ENCODE peak calls at places on chromosomes 1 and 21, in four cellular contexts. I is stomach, S is psoas muscle, M is Calu3. Z is an unnamed sample.

GRCh38 chr1:2194898-2195673 is 514 bp upstream of the FAAP20 start:
- DNase-seq in I (peak), S (peak), M (peak), Z (peak)

GRCh38 chr1:109425391-109425790 is 857 bp downstream of the PSMA5 start:
- DNase-seq in I (no peak), S (no peak), M (no peak), Z (no peak)

GRCh38 chr1:232456720-232457119 is 173.2 kb downstream of the SIPA1L2 start:
- DNase-seq in I (no peak), S (no peak), M (no peak), Z (no peak)

GRCh38 chr1:41890841-41891311 is 27.8 kb downstream of the HIVEP3 start:
- DNase-seq in I (peak), S (peak), M (no peak), Z (no peak)

GRCh38 chr1:160862151-160863061 is at the start of gene CD244:
- DNase-seq in I (peak), S (no peak), M (no peak), Z (no peak)

GRCh38 chr1:227369102-227369760 is 50.9 kb upstream of the CDC42BPA start:
- DNase-seq in I (no peak), S (no peak), M (no peak), Z (no peak)

GRCh38 chr1:239951518-239952130 is 140.1 kb upstream of the FMN2 start:
- DNase-seq in I (peak), S (no peak), M (peak), Z (peak)

GRCh38 chr1:89966666-89967065 is 28.2 kb upstream of the ZNF326 start:
- DNase-seq in I (no peak), S (no peak), M (no peak), Z (no peak)

GRCh38 chr1:98053471-98054366 is 132.9 kb upstream of the DPYD start:
- DNase-seq in I (peak), S (peak), M (peak), Z (no peak)

GRCh38 chr1:26554781-26555180 is 25.2 kb downstream of the RPS6KA1 start:
- DNase-seq in I (no peak), S (no peak), M (no peak), Z (no peak)

GRCh38 chr1:45012639-45013278 is 705 bp downstream of the UROD start:
- DNase-seq in I (peak), S (peak), M (peak), Z (peak)

GRCh38 chr1:18597159-18598042 is 33.2 kb upstream of the PAX7 start:
- DNase-seq in I (peak), S (peak), M (peak), Z (peak)

GRCh38 chr1:202131956-202132821 is 9.5 kb downstream of the GPR37L1 start:
- DNase-seq in I (peak), S (peak), M (peak), Z (peak)

GRCh38 chr1:166952002-166952746 is 23.2 kb downstream of the ILDR2 start:
- DNase-seq in I (no peak), S (no peak), M (no peak), Z (no peak)

GRCh38 chr1:168609133-168609715 is 32.8 kb downstream of the XCL1 start:
- DNase-seq in I (no peak), S (peak), M (no peak), Z (no peak)

GRCh38 chr1:12111741-12112140 is 48.6 kb downstream of the TNFRSF8 start:
- DNase-seq in I (no peak), S (no peak), M (no peak), Z (no peak)

GRCh38 chr1:13642306-13643004 is 57.5 kb upstream of the PRDM2 start:
- DNase-seq in I (no peak), S (no peak), M (no peak), Z (no peak)

GRCh38 chr21:41213081-41213480 is 45.1 kb downstream of the BACE2 start:
- DNase-seq in I (no peak), S (no peak), M (no peak), Z (no peak)

GRCh38 chr1:3347257-3348020 is 107.0 kb upstream of the ARHGEF16 start:
- DNase-seq in I (peak), S (no peak), M (no peak), Z (no peak)

GRCh38 chr1:78003070-78003751 is 1.5 kb upstream of the DNAJB4 start:
- DNase-seq in I (no peak), S (no peak), M (no peak), Z (no peak)

GRCh38 chr1:58204284-58204683 is 342.2 kb downstream of the OMA1 start:
- DNase-seq in I (no peak), S (no peak), M (no peak), Z (no peak)

GRCh38 chr1:231636157-231636556 is 9.6 kb downstream of the DISC1 start:
- DNase-seq in I (no peak), S (no peak), M (no peak), Z (no peak)

GRCh38 chr1:11478571-11479374 is at the start of gene DISP3:
- DNase-seq in I (peak), S (peak), M (peak), Z (peak)

GRCh38 chr1:169312084-169312954 is 55.3 kb downstream of the NME7 start:
- DNase-seq in I (no peak), S (no peak), M (peak), Z (no peak)

GRCh38 chr1:70401974-70402373 is 9.1 kb upstream of the CTH start:
- DNase-seq in I (no peak), S (no peak), M (no peak), Z (no peak)

GRCh38 chr1:209432443-209432825 is 151.1 kb upstream of the CAMK1G start:
- DNase-seq in I (no peak), S (no peak), M (no peak), Z (no peak)

GRCh38 chr21:35191128-35191527 is 142.0 kb upstream of the RUNX1 start:
- DNase-seq in I (no peak), S (no peak), M (no peak), Z (no peak)

GRCh38 chr21:28410264-28410663 is 582.4 kb downstream of the LTN1 start:
- DNase-seq in I (no peak), S (no peak), M (no peak), Z (no peak)

GRCh38 chr1:31201871-31202270 is 37.8 kb downstream of the NKAIN1 start:
- DNase-seq in I (no peak), S (no peak), M (no peak), Z (no peak)

GRCh38 chr21:26842300-26842699 is 2.9 kb downstream of the ADAMTS1 start:
- DNase-seq in I (no peak), S (no peak), M (no peak), Z (no peak)

GRCh38 chr1:184806296-184806721 is 51.7 kb upstream of the EDEM3 start:
- DNase-seq in I (no peak), S (no peak), M (no peak), Z (no peak)
- TF ChIP-seq CTCF in I (no peak), S (no peak), M (no peak), Z (no peak)

GRCh38 chr1:117754061-117754969 is 148.5 kb downstream of the TENT5C start:
- DNase-seq in I (peak), S (no peak), M (peak), Z (peak)

GRCh38 chr1:117760069-117760468 is 154.2 kb downstream of the TENT5C start:
- DNase-seq in I (no peak), S (no peak), M (no peak), Z (no peak)

GRCh38 chr1:117758444-117759316 is 152.8 kb downstream of the TENT5C start:
- DNase-seq in I (peak), S (peak), M (peak), Z (peak)

GRCh38 chr1:117757668-117758067 is 151.8 kb downstream of the TENT5C start:
- DNase-seq in I (no peak), S (no peak), M (no peak), Z (no peak)

DNA sequence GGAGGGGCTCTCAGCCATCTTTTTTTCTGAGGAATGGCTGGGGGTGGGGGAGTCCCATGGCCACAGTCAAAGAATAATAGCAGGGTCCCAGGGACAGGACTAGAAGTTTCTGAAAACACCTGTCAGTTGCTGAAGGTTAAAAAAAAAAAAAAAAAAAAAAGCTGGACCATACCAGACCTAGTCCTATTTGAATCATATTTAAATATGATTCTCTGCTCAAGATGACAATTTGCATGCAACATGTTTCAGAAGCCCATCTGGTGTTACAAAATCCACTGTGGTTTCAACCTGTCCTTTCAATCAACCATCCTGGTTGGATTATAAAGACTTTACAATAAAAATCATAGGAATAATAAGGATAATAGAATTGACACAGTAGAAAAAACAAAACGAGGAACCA is 153.7 kb downstream of the TENT5C start:
- DNase-seq in I (no peak), S (no peak), M (no peak), Z (no peak)
- TF ChIP-seq CTCF in I (no peak), S (no peak), M (no peak), Z (no peak)

DNA sequence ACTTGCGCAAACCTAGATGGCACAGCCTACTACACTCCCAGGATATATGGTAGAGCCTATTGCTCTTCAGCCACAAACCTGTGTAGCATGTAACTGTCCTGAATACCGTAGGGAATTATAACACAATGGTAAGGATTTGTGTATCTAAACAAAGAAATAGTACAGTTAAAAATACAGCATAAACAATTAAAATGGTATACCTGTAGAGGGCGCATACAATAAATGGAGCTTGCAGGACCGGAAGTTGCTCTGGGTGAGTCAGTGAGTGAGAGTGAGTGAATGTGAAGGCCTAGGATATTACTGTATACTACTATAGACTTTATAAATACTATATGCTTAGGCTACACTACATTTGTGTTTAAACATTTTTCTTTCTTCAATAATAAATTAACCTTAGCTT is 99.3 kb downstream of the PLD5 start:
- DNase-seq in I (no peak), S (no peak), M (no peak), Z (no peak)
- TF ChIP-seq CTCF in I (no peak), S (no peak), M (no peak), Z (no peak)

DNA sequence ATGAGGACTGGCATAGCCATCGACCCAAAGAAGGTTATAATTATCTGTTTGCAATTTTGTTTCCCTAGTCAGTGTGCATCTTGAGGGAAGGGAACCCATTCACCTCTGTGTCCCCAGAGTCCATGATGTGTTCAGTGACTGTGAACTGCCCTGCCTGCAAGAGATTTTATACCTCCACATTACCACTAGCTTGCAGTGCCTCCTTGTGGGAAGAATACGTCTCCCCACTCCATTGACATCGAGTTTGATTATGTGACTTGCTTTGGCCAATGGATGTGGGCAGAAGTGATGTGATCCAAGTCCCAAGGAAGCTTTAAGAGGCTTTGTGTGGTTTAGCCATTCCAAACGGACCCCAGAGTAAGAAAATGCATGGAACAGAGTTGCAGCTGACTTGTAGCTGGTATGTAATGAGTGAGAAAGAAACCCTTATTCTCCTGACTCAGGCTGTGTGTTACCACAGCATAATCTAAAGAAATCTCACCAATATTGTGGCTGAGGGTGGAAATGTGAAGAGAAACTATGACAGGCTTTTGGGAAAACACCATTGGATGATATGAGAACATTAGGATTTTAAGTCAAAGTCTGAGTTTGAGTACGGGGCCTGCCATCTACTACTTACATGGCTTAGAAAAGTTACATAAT is 47.8 kb upstream of the NRDC start:
- DNase-seq in I (no peak), S (no peak), M (no peak), Z (no peak)
- TF ChIP-seq CTCF in I (no peak), S (no peak), M (no peak), Z (no peak)

DNA sequence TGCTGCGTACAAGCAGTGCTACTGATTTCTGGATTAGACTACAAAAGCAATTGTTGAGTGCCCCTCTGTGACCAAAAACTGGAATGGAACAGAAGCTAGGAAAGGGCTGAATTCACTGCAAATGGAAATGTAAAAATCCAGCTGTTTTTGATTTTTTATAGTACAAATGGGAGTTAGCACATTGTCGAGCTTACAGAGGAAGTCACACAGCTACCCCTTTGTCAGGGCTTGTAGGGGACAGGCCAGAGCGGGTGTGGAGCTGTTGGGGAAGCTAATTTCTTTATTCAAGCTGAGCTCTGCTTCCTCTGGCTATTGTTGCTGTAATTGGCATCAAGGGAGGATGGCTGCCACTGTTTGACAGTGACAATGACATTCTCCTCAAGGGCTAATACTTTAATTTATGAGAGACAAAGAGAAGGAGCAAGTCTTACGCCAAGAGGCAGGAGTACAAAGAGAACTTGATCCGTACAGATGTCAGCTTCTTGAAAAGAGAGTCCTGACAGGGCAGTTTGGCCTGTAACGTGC is 96.1 kb downstream of the SLC35F3 start:
- DNase-seq in I (no peak), S (no peak), M (no peak), Z (no peak)
- TF ChIP-seq CTCF in I (no peak), S (no peak), M (no peak), Z (no peak)